ENCODE peak calls at places on chromosomes 4 and X, in six cellular contexts. W, V, P, C, L and R are unnamed samples.

GRCh38 chr4:140635606-140636005 is 66.8 kb upstream of the UCP1 start:
- DNase-seq in W (no peak), C (no peak), L (peak), V (no peak), P (peak), R (no peak)

GRCh38 chrX:86023806-86024205 is 23.6 kb downstream of the CHM start:
- DNase-seq in V (no peak), W (no peak), C (no peak), P (peak), L (no peak), R (no peak)

GRCh38 chr4:95637047-95637600 is 88.4 kb upstream of the UNC5C start:
- DNase-seq in W (no peak), V (no peak), P (no peak), L (peak), C (no peak), R (no peak)

GRCh38 chrX:23012162-23012561 is 12.4 kb downstream of the DDX53 start:
- DNase-seq in L (no peak), P (no peak), W (no peak), V (no peak), C (no peak), R (no peak)

GRCh38 chr4:128573781-128574508 is 235.6 kb upstream of the JADE1 start:
- DNase-seq in V (no peak), P (peak), W (no peak), C (no peak), L (peak), R (no peak)

GRCh38 chrX:2423293-2423692 is 77.5 kb downstream of the DHRSX start:
- DNase-seq in W (no peak), V (no peak), C (no peak), L (peak), P (peak), R (no peak)

GRCh38 chrX:1385824-1386223 is 6.1 kb downstream of the SLC25A6 start:
- DNase-seq in C (no peak), L (no peak), V (no peak), P (no peak), W (no peak), R (no peak)

GRCh38 chrX:71885099-71885498 is 25.5 kb upstream of the NHSL2 start:
- DNase-seq in P (no peak), W (no peak), C (no peak), V (no peak), L (no peak), R (no peak)

GRCh38 chr4:85058551-85058950 is 92.1 kb upstream of the WDFY3 start:
- DNase-seq in P (peak), C (no peak), L (no peak), W (no peak), V (no peak), R (no peak)

GRCh38 chrX:13266641-13267420 is 53.0 kb downstream of the ATXN3L start:
- DNase-seq in P (no peak), V (no peak), W (no peak), C (no peak), L (no peak), R (no peak)

GRCh38 chr4:150381671-150382427 is 200.1 kb upstream of the MAB21L2 start:
- DNase-seq in C (no peak), P (peak), W (no peak), L (peak), V (no peak), R (no peak)

GRCh38 chrX:100072286-100072685 is 337.8 kb downstream of the PCDH19 start:
- DNase-seq in W (no peak), C (no peak), P (no peak), V (no peak), L (no peak), R (no peak)

GRCh38 chr4:1351854-1352633 is 5.0 kb downstream of the UVSSA start:
- DNase-seq in L (peak), C (peak), P (peak), V (peak), W (no peak), R (peak)

GRCh38 chrX:151873096-151873495 is 39.6 kb upstream of the MAGEA4 start:
- DNase-seq in P (no peak), L (no peak), C (no peak), W (no peak), V (no peak), R (no peak)

GRCh38 chr4:154620111-154620510 is 7.7 kb upstream of the FGG start:
- DNase-seq in V (no peak), L (no peak), C (no peak), W (no peak), P (no peak), R (no peak)

GRCh38 chr4:154616287-154616686 is 3.8 kb upstream of the FGG start:
- DNase-seq in P (no peak), V (no peak), C (no peak), L (no peak), W (no peak), R (no peak)

GRCh38 chr4:154617820-154618317 is 5.4 kb upstream of the FGG start:
- DNase-seq in W (no peak), P (no peak), L (no peak), C (no peak), V (no peak), R (no peak)

GRCh38 chr4:154616731-154617130 is 4.3 kb upstream of the FGG start:
- DNase-seq in V (no peak), L (no peak), C (peak), W (no peak), P (no peak), R (peak)

GRCh38 chr4:154618708-154619315 is 6.4 kb upstream of the FGG start:
- DNase-seq in V (no peak), P (peak), W (no peak), L (peak), C (no peak), R (peak)
- TF ChIP-seq CTCF in V (peak), P (peak), W (no peak), L (peak), C (peak), R (peak)

GRCh38 chr4:165011403-165011802 is 20.4 kb upstream of the TRIM60 start:
- DNase-seq in P (no peak), L (no peak), C (no peak), W (no peak), V (no peak), R (no peak)

GRCh38 chr4:165010991-165011390 is 20.8 kb upstream of the TRIM60 start:
- DNase-seq in L (no peak), P (no peak), W (no peak), V (no peak), C (no peak), R (no peak)

GRCh38 chr4:165010487-165010886 is 21.3 kb upstream of the TRIM60 start:
- DNase-seq in W (no peak), C (no peak), V (no peak), P (no peak), L (no peak), R (no peak)

GRCh38 chr4:165006886-165007285 is 24.9 kb upstream of the TRIM60 start:
- DNase-seq in W (no peak), P (no peak), C (no peak), V (no peak), L (no peak), R (no peak)

DNA sequence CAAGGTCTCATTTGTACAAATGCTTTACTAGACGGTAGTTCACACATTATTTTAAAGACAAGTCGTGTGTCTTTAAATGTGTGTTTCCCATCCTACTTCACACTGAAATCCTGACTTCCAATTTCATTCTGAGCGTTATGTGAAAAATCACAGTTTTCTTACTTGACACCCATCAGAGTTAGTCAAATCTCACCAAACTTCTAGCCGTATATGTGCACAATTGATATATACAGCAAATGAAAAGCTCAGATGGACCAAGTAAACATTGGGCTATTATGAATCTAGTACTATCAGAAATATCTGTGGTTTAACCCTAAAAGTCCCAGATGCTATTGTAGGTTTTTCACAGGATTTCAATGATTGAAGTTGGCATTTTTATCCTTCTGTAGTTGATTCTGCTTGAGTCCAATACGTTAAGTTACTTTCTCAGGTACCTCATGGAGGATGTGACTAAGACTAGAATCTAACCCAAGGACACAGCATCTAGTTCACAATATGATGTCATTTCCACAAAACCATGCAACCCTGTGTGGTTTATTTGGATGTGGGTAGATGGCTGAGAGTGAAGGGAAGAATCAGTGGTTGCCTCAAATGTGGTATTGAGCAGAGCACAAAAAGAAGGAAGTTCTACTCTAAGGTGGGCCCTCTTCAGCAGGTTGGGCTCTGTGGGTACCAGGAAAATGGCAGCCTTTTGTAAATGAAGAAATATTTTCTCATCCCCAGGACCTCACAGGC is 22.1 kb upstream of the TRIM60 start:
- DNase-seq in W (no peak), V (no peak), C (peak), L (no peak), P (no peak), R (no peak)
- H3K4me3 ChIP-seq in W (no peak), V (no peak), C (no peak), L (no peak), P (no peak), R (no peak)

GRCh38 chr4:74969507-74970474 is 36.9 kb downstream of the PARM1 start:
- DNase-seq in P (no peak), C (no peak), W (no peak), L (peak), V (peak), R (no peak)
- TF ChIP-seq CTCF in P (no peak), C (no peak), W (peak), L (peak), V (peak), R (no peak)

GRCh38 chr4:184352891-184353290 is 121.5 kb downstream of the IRF2 start:
- DNase-seq in C (no peak), W (no peak), V (no peak), L (no peak), P (no peak), R (no peak)
- H3K4me3 ChIP-seq in C (peak), W (no peak), V (no peak), L (no peak), P (no peak), R (peak)

DNA sequence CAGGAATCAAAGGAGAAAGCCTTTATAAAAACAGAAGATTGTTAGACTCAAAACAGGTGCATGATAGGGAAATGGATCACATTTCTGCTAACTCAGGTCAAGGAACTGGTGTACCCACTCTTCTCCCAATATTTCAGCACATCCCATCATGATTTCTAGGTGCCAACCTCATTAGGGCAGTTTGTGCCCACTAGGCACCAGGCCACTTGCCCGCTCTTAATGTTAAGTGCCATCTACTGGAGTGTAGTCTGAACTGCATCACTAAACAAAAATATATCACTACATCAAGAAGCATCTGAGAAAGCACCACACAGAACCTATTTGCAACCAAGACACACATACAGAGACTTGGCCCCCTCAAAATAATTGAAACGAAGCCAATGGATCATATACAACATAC is 140.4 kb upstream of the GRID2 start:
- DNase-seq in P (peak), C (no peak), W (no peak), V (no peak), L (peak), R (no peak)
- TF ChIP-seq CTCF in P (no peak), C (peak), W (no peak), V (no peak), L (peak), R (peak)

GRCh38 chrX:139825618-139826017 is 107.2 kb downstream of the ATP11C start:
- DNase-seq in C (no peak), V (no peak), P (no peak), W (no peak), L (no peak), R (no peak)

GRCh38 chrX:139828830-139829229 is 104.0 kb downstream of the ATP11C start:
- DNase-seq in L (no peak), C (no peak), W (no peak), P (no peak), V (no peak), R (no peak)

GRCh38 chrX:139831017-139831416 is 101.8 kb downstream of the ATP11C start:
- DNase-seq in P (no peak), C (no peak), W (no peak), V (no peak), L (no peak), R (no peak)

GRCh38 chrX:139826065-139827044 is 106.5 kb downstream of the ATP11C start:
- DNase-seq in V (no peak), C (no peak), L (peak), W (no peak), P (peak), R (no peak)

DNA sequence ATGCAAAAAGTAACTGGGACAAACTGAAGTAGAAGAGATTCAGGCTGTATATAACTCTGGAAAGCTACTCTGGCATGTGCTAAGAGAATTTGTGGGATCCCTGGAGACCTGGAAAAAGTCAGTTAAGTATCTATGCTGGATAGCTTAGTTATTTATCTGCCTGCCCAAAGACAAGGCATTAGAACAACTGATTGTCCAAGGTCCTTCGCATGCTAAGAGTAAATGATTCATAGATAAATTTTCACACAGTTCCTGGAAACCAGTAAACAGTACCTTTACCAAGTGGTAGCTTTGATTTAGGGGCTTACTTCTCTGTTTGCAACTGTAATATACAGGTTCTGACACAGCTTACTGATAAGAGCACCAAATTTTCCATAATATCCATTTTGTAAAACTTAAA is 104.8 kb downstream of the ATP11C start:
- DNase-seq in W (no peak), V (no peak), P (no peak), L (no peak), C (no peak), R (no peak)
- H3K4me3 ChIP-seq in W (no peak), V (no peak), P (no peak), L (no peak), C (no peak), R (no peak)

GRCh38 chr4:74379912-74380311 is 15.0 kb downstream of the EREG start:
- DNase-seq in P (no peak), V (no peak), C (no peak), W (no peak), L (no peak), R (no peak)
- TF ChIP-seq CTCF in P (no peak), V (no peak), C (no peak), W (no peak), L (no peak), R (no peak)